ENCODE peak calls at places on chromosomes 1 and 21, in four cellular contexts. O is psoas muscle, F is colonic mucosa, R is fibroblast of lung. Y is an unnamed sample.

GRCh38 chr1:161069731-161070270 is at the start of gene ARHGAP30:
- DNase-seq in O (peak), F (peak), R (no peak), Y (no peak)

GRCh38 chr1:245690946-245691456 is 536.2 kb downstream of the KIF26B start:
- DNase-seq in O (no peak), F (no peak), R (no peak), Y (no peak)

GRCh38 chr1:241022366-241022765 is 334.6 kb downstream of the RGS7 start:
- DNase-seq in O (no peak), F (no peak), R (no peak), Y (no peak)

GRCh38 chr1:61052393-61053280 is 29.7 kb upstream of the NFIA start:
- DNase-seq in O (no peak), F (no peak), R (no peak), Y (no peak)

GRCh38 chr1:86906419-86906818 is 7.5 kb downstream of the SELENOF start:
- DNase-seq in O (no peak), F (no peak), R (peak), Y (no peak)

GRCh38 chr21:29656504-29657227 is 283.1 kb downstream of the GRIK1 start:
- DNase-seq in O (no peak), F (no peak), R (peak), Y (peak)

GRCh38 chr1:68120136-68120791 is 69.8 kb upstream of the DIRAS3 start:
- DNase-seq in O (no peak), F (peak), R (peak), Y (peak)

GRCh38 chr1:37477198-37477931 is 3.0 kb downstream of the ZC3H12A start:
- DNase-seq in O (peak), F (peak), R (no peak), Y (no peak)

GRCh38 chr1:12626888-12627287 is 8.9 kb upstream of the DHRS3 start:
- DNase-seq in O (no peak), F (no peak), R (no peak), Y (no peak)

DNA sequence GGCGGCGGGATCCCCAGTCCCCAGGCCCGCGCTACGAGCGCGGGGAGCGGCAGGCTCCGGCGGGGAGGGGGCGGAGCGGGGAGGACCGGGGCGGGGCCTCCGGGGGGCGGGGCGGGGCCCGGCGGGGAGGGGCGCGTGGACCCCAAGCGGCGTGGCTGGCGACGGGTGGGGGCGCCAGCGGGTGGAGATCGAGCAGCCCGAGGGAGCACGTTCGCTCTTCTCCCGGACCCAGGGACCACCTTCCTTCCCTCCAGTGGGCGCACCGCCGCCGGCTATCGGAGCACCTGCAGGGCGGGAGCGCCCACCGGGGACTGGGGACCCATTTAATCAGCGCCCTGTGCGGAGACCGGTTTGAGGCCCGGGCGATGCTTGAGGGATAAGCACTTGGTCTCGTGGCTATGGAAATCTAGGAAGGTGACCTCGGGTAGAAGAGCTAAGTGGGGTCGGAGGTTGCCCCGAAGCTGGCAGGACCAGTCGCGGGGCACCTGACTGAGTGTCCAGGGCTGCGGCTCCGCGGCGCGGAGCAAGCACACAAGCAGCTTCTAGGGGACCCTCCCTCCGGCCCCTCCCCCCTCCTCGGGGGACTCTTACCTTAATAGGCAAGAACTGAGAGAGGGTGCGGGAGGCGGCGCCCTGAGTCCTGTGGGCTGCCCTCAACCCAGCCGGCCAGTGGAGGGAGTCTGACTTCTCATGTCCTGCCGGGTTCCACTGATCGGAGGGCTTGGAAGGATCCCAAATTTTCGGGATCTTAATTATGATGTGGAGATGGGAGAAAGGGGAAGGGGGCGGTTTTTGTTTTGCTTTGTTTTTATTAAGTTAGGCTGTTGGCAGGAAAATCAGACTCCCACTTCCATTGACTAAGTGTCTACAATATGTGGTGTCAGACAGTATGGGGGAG is at the start of gene TSPAN2:
- DNase-seq in O (peak), F (peak), R (peak), Y (no peak)
- TF ChIP-seq CTCF in O (peak), F (no peak), R (peak), Y (peak)

GRCh38 chr1:202348005-202348508 is 442 bp upstream of the PPP1R12B start:
- DNase-seq in O (no peak), F (no peak), R (no peak), Y (no peak)
- H3K4me3 ChIP-seq in O (peak), F (no peak), R (peak), Y (no peak)

GRCh38 chr1:199279107-199279506 is 640.3 kb downstream of the PTPRC start:
- DNase-seq in O (no peak), F (no peak), R (no peak), Y (no peak)

GRCh38 chr1:199282910-199283309 is 644.1 kb downstream of the PTPRC start:
- DNase-seq in O (no peak), F (no peak), R (no peak), Y (peak)

GRCh38 chr1:199283814-199284213 is 645.0 kb downstream of the PTPRC start:
- DNase-seq in O (no peak), F (no peak), R (no peak), Y (peak)

GRCh38 chr1:199279872-199280649 is 641.2 kb downstream of the PTPRC start:
- DNase-seq in O (no peak), F (no peak), R (no peak), Y (no peak)
- TF ChIP-seq CTCF in O (no peak), F (no peak), R (no peak), Y (no peak)

DNA sequence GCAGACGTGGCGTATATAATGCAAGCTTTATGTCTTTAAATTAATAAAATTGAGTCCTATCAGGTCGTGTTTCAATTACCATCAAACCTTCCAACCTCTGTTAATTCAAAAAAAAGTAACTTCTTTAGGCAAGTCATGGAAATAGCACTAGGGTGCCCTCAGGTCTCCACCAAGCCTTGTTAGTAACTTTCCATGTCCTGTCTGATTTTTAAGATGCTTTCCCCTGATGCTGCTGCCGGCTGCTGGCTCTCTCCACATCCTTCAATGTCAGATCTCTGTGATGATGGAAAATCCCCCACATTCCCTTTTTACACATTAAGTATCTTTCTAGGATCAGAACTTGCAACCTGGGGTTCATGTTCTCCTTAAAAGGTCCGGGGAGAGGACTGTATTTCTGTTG is 3.0 kb downstream of the ERG start:
- DNase-seq in O (no peak), F (no peak), R (no peak), Y (no peak)
- H3K4me3 ChIP-seq in O (peak), F (no peak), R (no peak), Y (no peak)

Y was measured in astrocyte of the cerebellum.